ENCODE peak calls at places on chromosomes 12 and 14, in nine cellular contexts. H is thoracic aorta; U is CD8-positive, alpha-beta T cell; S is A549; A is H1; P is upper lobe of right lung; E is Panc1; F is sigmoid colon; Z is K562. N is an unnamed sample.

GRCh38 chr12:78645956-78646355 is 218.6 kb upstream of the SYT1 start:
- DNase-seq in H (no peak), U (no peak), S (no peak), A (no peak), P (no peak), E (no peak), F (no peak), Z (no peak), N (no peak)

GRCh38 chr12:113048716-113049127 is 7.8 kb upstream of the DTX1 start:
- DNase-seq in H (peak), U (peak), S (peak), A (no peak), P (no peak), E (no peak), F (no peak), Z (peak), N (peak)

GRCh38 chr14:81127785-81128184 is 93.0 kb downstream of the GTF2A1 start:
- DNase-seq in H (no peak), U (no peak), S (no peak), A (no peak), P (no peak), E (no peak), F (no peak), Z (no peak), N (no peak)

GRCh38 chr12:89618113-89618862 is 90.3 kb downstream of the ATP2B1 start:
- DNase-seq in H (no peak), U (no peak), S (no peak), A (no peak), P (no peak), E (no peak), F (no peak), Z (no peak), N (no peak)

GRCh38 chr12:46219147-46219891 is 49.5 kb downstream of the SLC38A1 start:
- DNase-seq in H (no peak), U (no peak), S (no peak), A (no peak), P (no peak), E (no peak), F (no peak), Z (no peak), N (no peak)

GRCh38 chr12:11822071-11822818 is 172.8 kb downstream of the ETV6 start:
- DNase-seq in H (no peak), U (peak), S (no peak), A (no peak), P (no peak), E (no peak), F (no peak), Z (no peak), N (no peak)

GRCh38 chr12:113173081-113173698 is 12.1 kb downstream of the DDX54 start:
- DNase-seq in H (no peak), U (no peak), S (no peak), A (no peak), P (no peak), E (no peak), F (no peak), Z (no peak), N (no peak)

GRCh38 chr14:28767851-28768548 is 1.4 kb downstream of the FOXG1 start:
- DNase-seq in H (no peak), U (no peak), S (no peak), A (no peak), P (no peak), E (no peak), F (no peak), Z (peak), N (no peak)

GRCh38 chr12:53325539-53326061 is 4.2 kb upstream of the AAAS start:
- DNase-seq in H (no peak), U (no peak), S (peak), A (no peak), P (peak), E (no peak), F (peak), Z (no peak), N (peak)

GRCh38 chr12:53327435-53328042 is 6.1 kb upstream of the AAAS start:
- DNase-seq in H (no peak), U (no peak), S (peak), A (no peak), P (no peak), E (no peak), F (no peak), Z (peak), N (no peak)

GRCh38 chr12:53326460-53327185 is 5.2 kb upstream of the AAAS start:
- DNase-seq in H (no peak), U (no peak), S (no peak), A (no peak), P (no peak), E (no peak), F (no peak), Z (no peak), N (no peak)

GRCh38 chr12:53324779-53325538 is 3.5 kb upstream of the AAAS start:
- DNase-seq in H (peak), U (peak), S (peak), A (no peak), P (peak), E (peak), F (peak), Z (peak), N (peak)

DNA sequence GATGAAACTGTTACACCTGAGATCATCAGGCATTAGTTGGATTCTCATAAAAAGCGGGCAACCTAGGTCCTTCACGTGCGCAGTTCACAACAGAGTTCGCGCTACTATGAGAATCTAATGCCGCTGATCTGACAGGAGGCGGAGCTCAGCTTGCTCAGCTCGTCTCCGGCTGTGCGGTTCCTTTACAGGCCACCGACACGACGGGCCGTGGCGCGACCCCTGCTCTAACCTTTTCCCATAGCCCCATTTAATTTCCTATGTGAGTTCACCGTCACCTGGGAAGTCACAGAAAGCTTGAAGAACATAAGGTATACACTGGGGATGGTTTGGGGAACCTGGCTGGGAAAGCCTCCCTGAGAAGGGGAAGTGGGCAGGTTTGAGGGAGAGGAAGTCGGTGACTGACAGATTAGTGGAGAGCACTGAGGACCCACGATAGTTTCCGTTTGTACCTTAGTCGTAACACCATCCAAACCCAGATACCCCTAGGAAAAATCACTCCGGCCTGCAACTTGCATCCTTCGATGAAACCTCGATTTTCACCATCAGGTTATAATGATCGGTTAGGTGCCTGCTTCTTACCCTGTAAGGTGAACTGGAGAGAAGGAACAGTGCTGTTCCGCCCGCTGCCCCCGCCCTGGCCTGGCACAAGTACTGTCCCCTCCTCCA is 2.8 kb upstream of the AAAS start:
- DNase-seq in H (no peak), U (peak), S (no peak), A (no peak), P (peak), E (no peak), F (no peak), Z (peak), N (peak)
- TF ChIP-seq CTCF in H (no peak), U (no peak), S (no peak), A (no peak), P (no peak), E (no peak), F (no peak), Z (no peak), N (no peak)

GRCh38 chr14:74325446-74325845 is 22.7 kb upstream of the ABCD4 start:
- DNase-seq in H (no peak), U (no peak), S (no peak), A (no peak), P (peak), E (no peak), F (no peak), Z (no peak), N (no peak)

GRCh38 chr14:74326369-74327152 is 21.7 kb upstream of the VRTN start:
- DNase-seq in H (no peak), U (no peak), S (no peak), A (peak), P (peak), E (no peak), F (no peak), Z (no peak), N (no peak)

GRCh38 chr14:74324945-74325361 is 22.2 kb upstream of the ABCD4 start:
- DNase-seq in H (no peak), U (no peak), S (peak), A (no peak), P (no peak), E (no peak), F (no peak), Z (no peak), N (no peak)
- H3K27ac ChIP-seq in H (no peak), U (no peak), S (no peak), A (peak), P (no peak), E (no peak), F (no peak), Z (no peak), N (no peak)

GRCh38 chr12:98725481-98726247 is 80.6 kb downstream of the APAF1 start:
- DNase-seq in H (no peak), U (no peak), S (no peak), A (no peak), P (no peak), E (no peak), F (no peak), Z (peak), N (peak)
- TF ChIP-seq CTCF in H (peak), U (no peak), S (no peak), A (peak), P (peak), E (peak), F (no peak), Z (peak), N (no peak)

DNA sequence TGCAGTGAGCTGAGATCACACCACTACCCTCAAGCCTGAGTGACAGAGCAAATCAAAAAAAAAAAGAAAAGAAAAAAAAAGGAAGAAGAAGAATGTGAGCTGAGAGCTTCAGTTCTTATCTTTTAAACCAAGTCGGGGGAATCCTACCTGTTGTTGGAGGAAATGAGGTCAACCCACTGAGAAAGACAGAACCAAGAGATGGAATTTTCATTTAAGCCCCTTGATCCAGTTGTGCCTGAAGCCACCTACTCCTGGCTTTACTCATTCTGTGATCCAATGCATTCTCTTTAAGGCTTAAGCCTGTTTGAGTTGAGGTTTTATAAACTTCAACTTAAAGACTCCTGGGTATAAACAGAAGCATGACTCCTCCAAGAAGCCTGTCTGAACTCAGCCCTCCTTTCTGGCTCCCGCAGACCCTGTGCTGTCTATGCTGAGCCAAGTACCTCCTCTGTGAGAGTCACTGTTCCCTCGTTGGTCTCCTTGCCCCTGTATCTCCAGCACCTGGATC is 32.5 kb downstream of the MAP1LC3B2 start:
- DNase-seq in H (no peak), U (no peak), S (no peak), A (no peak), P (no peak), E (no peak), F (no peak), Z (no peak), N (no peak)
- H3K27ac ChIP-seq in H (peak), U (no peak), S (no peak), A (no peak), P (peak), E (peak), F (peak), Z (peak), N (no peak)

DNA sequence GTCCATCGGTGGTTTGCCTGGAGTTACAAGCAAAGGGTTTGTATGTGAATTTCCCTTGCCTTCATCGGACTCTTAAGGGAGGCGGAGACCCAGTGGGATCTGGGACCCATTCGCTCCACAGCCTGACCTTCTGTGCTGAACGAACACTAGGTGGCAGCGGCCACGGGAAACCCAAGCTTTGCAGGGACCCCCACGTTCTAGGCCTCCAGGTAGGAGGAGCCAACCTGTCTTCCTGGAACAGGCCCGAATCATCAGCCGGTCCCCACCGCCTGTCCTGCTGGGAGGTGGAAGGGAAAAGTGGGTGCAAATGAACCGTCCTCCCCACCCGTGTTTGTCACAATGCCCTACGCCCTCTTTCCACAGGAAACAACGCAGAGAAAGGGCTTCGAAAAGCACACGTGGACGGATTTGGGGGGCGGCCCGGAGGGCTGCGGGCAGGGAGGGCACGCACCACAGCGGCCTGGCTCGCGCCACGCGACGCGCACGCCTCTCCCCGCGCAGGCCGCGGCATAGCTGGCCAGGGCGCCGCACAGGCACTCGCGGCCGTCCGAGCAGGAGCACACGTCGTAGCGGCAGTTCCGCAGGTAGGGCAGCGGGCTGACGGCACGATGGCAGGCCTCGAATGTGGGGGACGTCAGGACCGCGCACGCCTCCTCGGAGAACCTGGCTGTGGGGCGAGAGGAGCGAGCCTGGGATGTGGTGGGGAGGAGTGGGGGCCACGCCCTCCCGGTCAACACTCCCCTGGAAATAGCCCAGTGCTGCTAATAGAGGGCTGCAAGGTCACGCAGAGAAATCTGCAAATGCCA is 67.9 kb downstream of the VWF start:
- DNase-seq in H (no peak), U (peak), S (no peak), A (peak), P (no peak), E (no peak), F (no peak), Z (peak), N (no peak)
- TF ChIP-seq CTCF in H (no peak), U (peak), S (no peak), A (peak), P (peak), E (peak), F (no peak), Z (no peak), N (peak)

DNA sequence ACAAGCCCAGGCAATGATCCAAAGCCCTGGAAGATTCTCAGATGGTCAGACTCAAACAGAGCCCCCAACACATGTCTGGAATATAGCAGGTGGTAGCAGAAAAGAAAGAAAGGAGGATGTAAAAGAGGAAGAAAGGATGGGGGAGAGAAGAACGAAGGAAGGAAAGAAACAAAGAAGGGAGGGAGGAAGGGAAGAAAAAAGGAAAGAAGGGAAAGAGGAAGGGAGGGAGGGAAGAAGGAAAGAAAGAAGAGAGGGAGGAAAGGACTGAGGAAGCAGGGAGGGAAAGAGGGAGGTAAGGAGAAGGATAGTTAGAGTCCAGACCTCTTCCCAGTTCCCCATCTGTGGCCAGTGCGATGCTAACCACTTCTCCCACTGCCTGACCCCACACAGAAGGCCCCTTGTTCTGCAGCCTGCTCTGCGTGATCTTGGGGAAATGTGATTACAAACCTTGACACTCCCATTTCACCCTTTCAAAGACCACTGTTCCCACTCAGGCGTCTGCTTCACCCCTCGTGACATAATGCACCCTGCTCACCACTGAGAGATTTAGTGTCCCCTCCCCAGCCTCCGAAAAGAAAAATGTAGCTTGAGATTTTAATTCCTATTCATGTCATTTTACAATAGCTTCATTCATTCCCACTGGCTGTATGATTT is 357.9 kb downstream of the BCL11B start:
- DNase-seq in H (no peak), U (no peak), S (no peak), A (no peak), P (no peak), E (no peak), F (no peak), Z (no peak), N (no peak)
- H3K27ac ChIP-seq in H (no peak), U (no peak), S (peak), A (no peak), P (no peak), E (no peak), F (no peak), Z (no peak), N (no peak)

GRCh38 chr14:43579743-43580142 is 927.3 kb downstream of the FSCB start:
- DNase-seq in H (no peak), U (no peak), S (no peak), A (no peak), P (no peak), E (no peak), F (no peak), Z (no peak), N (no peak)
- TF ChIP-seq CTCF in H (no peak), U (no peak), S (no peak), A (no peak), P (no peak), E (no peak), F (no peak), Z (no peak), N (no peak)

DNA sequence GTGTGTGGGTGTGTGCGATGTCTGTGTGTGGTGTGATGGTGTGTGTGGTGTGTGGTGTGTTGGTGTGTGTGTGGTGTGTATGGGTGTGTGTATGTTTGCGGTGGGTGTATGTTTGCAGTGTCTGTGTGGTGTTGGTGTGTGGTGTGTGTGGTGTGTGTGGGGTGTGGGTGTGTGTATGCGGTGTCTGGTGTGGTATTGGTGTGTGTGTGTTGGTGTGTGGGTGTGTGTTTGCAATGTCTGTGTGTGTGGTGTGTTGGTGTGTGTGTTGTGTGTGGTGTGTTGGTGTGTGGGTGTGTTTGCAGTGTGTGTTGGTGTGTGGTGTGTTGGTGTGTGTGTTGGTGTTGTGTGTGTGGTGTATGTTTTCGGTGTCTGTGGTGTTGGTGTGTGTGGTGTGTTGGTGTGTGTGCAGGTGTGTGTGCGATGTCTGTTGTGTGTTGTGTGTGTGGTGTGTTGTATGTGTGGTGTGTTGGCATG is 15.7 kb downstream of the MLXIP start:
- DNase-seq in H (no peak), U (no peak), S (no peak), A (no peak), P (no peak), E (no peak), F (peak), Z (no peak), N (no peak)
- H3K27ac ChIP-seq in H (no peak), U (peak), S (no peak), A (no peak), P (no peak), E (peak), F (peak), Z (peak), N (no peak)